ENCODE peak calls at places on chromosomes 16 and 17, in eight cellular contexts. O is activated CD4-positive, alpha-beta T cell treated with anti-CD3 and anti-CD28 coated beads for 48 hours; E is mesenchymal stem cell; Q is sciatic nerve; K is SHP77; L is thyroid gland; U is GM12891; C is Caki2. P is an unnamed sample.

GRCh38 chr17:4477286-4477791 is 21.3 kb upstream of the SPNS2 start:
- DNase-seq in O (peak), E (no peak), Q (no peak), K (no peak), L (no peak), U (no peak), C (no peak), P (no peak)

GRCh38 chr17:35088647-35088910 is 25.1 kb upstream of the RFFL start:
- DNase-seq in O (no peak), E (no peak), Q (no peak), K (no peak), L (no peak), U (no peak), C (no peak), P (no peak)

GRCh38 chr17:64781394-64781793 is 119.3 kb upstream of the SMURF2 start:
- DNase-seq in O (peak), E (peak), Q (peak), K (no peak), L (peak), U (peak), C (no peak), P (peak)

GRCh38 chr17:81685108-81685507 is 1.3 kb downstream of the HGS start:
- DNase-seq in O (peak), E (peak), Q (no peak), K (no peak), L (no peak), U (no peak), C (peak), P (peak)

GRCh38 chr16:14672403-14672971 is 21.6 kb downstream of the PLA2G10 start:
- DNase-seq in O (no peak), E (no peak), Q (no peak), K (no peak), L (peak), U (peak), C (peak), P (peak)

GRCh38 chr17:51435641-51436091 is 175.3 kb downstream of the UTP18 start:
- DNase-seq in O (peak), E (no peak), Q (no peak), K (peak), L (peak), U (peak), C (no peak), P (peak)

GRCh38 chr17:82314721-82315605 is 2.4 kb downstream of the CD7 start:
- DNase-seq in O (no peak), E (no peak), Q (no peak), K (no peak), L (no peak), U (no peak), C (no peak), P (no peak)

GRCh38 chr16:81711609-81712329 is 67.3 kb upstream of the PLCG2 start:
- DNase-seq in O (no peak), E (peak), Q (no peak), K (no peak), L (no peak), U (no peak), C (peak), P (no peak)

GRCh38 chr16:28085376-28086171 is 22.1 kb upstream of the GSG1L start:
- DNase-seq in O (no peak), E (no peak), Q (no peak), K (no peak), L (no peak), U (no peak), C (no peak), P (no peak)

GRCh38 chr16:85522842-85523601 is 90.1 kb upstream of the GSE1 start:
- DNase-seq in O (no peak), E (peak), Q (no peak), K (no peak), L (no peak), U (no peak), C (no peak), P (no peak)

P was measured in RPMI8226.